ENCODE peak calls at places on chromosomes 6 and 20, in ten cellular contexts. V, N, A, F, W, M, G, X, S and E are unnamed samples.

GRCh38 chr6:136526196-136526930 is 23.9 kb downstream of the MAP7 start:
- DNase-seq in V (peak), N (peak), A (no peak), F (no peak), W (no peak), M (peak), G (no peak), X (peak), S (no peak), E (no peak)

GRCh38 chr6:123604067-123604466 is 32.7 kb downstream of the TRDN start:
- DNase-seq in V (no peak), N (no peak), A (no peak), F (no peak), W (no peak), M (no peak), G (no peak), X (no peak), S (no peak), E (no peak)

GRCh38 chr20:45016089-45016641 is 49.9 kb downstream of the STK4 start:
- DNase-seq in V (no peak), N (no peak), A (no peak), F (no peak), W (no peak), M (no peak), G (no peak), X (no peak), S (no peak), E (no peak)

GRCh38 chr20:64159286-64159680 is 5.0 kb upstream of the MYT1 start:
- DNase-seq in V (peak), N (no peak), A (no peak), F (no peak), W (no peak), M (no peak), G (no peak), X (no peak), S (no peak), E (no peak)

GRCh38 chr20:57573893-57574292 is 13.0 kb downstream of the PCK1 start:
- DNase-seq in V (no peak), N (no peak), A (no peak), F (no peak), W (no peak), M (no peak), G (no peak), X (no peak), S (no peak), E (no peak)

GRCh38 chr6:113344969-113345368 is 512.2 kb upstream of the MARCKS start:
- DNase-seq in V (no peak), N (no peak), A (no peak), F (no peak), W (no peak), M (no peak), G (no peak), X (no peak), S (no peak), E (no peak)

GRCh38 chr6:161254754-161255253 is 19.1 kb downstream of the AGPAT4 start:
- DNase-seq in V (no peak), N (no peak), A (no peak), F (no peak), W (no peak), M (no peak), G (no peak), X (no peak), S (no peak), E (no peak)

GRCh38 chr6:34795836-34796425 is 4.0 kb downstream of the BLTP3A start:
- DNase-seq in V (no peak), N (no peak), A (peak), F (no peak), W (no peak), M (no peak), G (no peak), X (no peak), S (no peak), E (no peak)

GRCh38 chr6:69601132-69601531 is 195.7 kb downstream of the LMBRD1 start:
- DNase-seq in V (no peak), N (no peak), A (no peak), F (no peak), W (peak), M (no peak), G (no peak), X (no peak), S (no peak), E (no peak)

GRCh38 chr6:41191569-41191968 is 9.4 kb downstream of the TREML2 start:
- DNase-seq in V (peak), N (no peak), A (no peak), F (no peak), W (no peak), M (no peak), G (no peak), X (no peak), S (no peak), E (peak)

GRCh38 chr20:45070932-45071632 is 29.8 kb downstream of the KCNS1 start:
- DNase-seq in V (no peak), N (no peak), A (no peak), F (no peak), W (no peak), M (no peak), G (no peak), X (no peak), S (peak), E (no peak)

GRCh38 chr6:129345890-129346289 is 364.1 kb downstream of the ARHGAP18 start:
- DNase-seq in V (no peak), N (peak), A (peak), F (no peak), W (no peak), M (no peak), G (no peak), X (no peak), S (peak), E (no peak)

GRCh38 chr20:33009214-33010132 is 2.0 kb downstream of the BPIFB2 start:
- DNase-seq in V (no peak), N (no peak), A (no peak), F (no peak), W (no peak), M (no peak), G (no peak), X (no peak), S (no peak), E (no peak)

GRCh38 chr6:25652007-25652515 is at the start of gene SCGN:
- DNase-seq in V (peak), N (no peak), A (no peak), F (no peak), W (peak), M (no peak), G (peak), X (peak), S (peak), E (no peak)

GRCh38 chr20:39103732-39104131 is 141.6 kb downstream of the DHX35 start:
- DNase-seq in V (no peak), N (no peak), A (no peak), F (no peak), W (no peak), M (no peak), G (no peak), X (no peak), S (no peak), E (no peak)

GRCh38 chr20:58706150-58706892 is 13.7 kb downstream of the NPEPL1 start:
- DNase-seq in V (no peak), N (no peak), A (no peak), F (no peak), W (no peak), M (no peak), G (peak), X (no peak), S (no peak), E (no peak)

GRCh38 chr20:12166053-12166717 is 248.5 kb downstream of the BTBD3 start:
- DNase-seq in V (peak), N (peak), A (peak), F (no peak), W (no peak), M (no peak), G (no peak), X (no peak), S (peak), E (no peak)

GRCh38 chr6:41596096-41596685 is 42.1 kb upstream of the MDFI start:
- DNase-seq in V (no peak), N (no peak), A (no peak), F (no peak), W (no peak), M (no peak), G (no peak), X (no peak), S (no peak), E (no peak)

GRCh38 chr6:20159781-20160540 is 52.3 kb downstream of the MBOAT1 start:
- DNase-seq in V (no peak), N (no peak), A (no peak), F (no peak), W (no peak), M (no peak), G (no peak), X (no peak), S (no peak), E (no peak)

GRCh38 chr6:26421259-26422144 is 18.8 kb upstream of the BTN3A3 start:
- DNase-seq in V (peak), N (peak), A (peak), F (no peak), W (peak), M (peak), G (peak), X (peak), S (peak), E (peak)

GRCh38 chr6:73585566-73586415 is 65.0 kb upstream of the EEF1A1 start:
- DNase-seq in V (no peak), N (peak), A (peak), F (no peak), W (peak), M (no peak), G (no peak), X (no peak), S (peak), E (peak)

GRCh38 chr6:151239603-151240035 is at the start of gene AKAP12:
- DNase-seq in V (peak), N (no peak), A (no peak), F (no peak), W (no peak), M (peak), G (peak), X (no peak), S (no peak), E (no peak)

GRCh38 chr6:136764522-136764993 is 27.7 kb downstream of the MAP3K5 start:
- DNase-seq in V (no peak), N (no peak), A (no peak), F (no peak), W (no peak), M (no peak), G (no peak), X (no peak), S (no peak), E (peak)

GRCh38 chr6:422423-423061 is 31.0 kb downstream of the IRF4 start:
- DNase-seq in V (no peak), N (peak), A (peak), F (no peak), W (no peak), M (no peak), G (no peak), X (no peak), S (peak), E (peak)

GRCh38 chr20:40339661-40340449 is 349.2 kb downstream of the MAFB start:
- DNase-seq in V (peak), N (no peak), A (no peak), F (no peak), W (no peak), M (peak), G (peak), X (no peak), S (no peak), E (no peak)

GRCh38 chr6:4078830-4079471 is at the start of gene FAM217A:
- DNase-seq in V (no peak), N (no peak), A (no peak), F (no peak), W (no peak), M (no peak), G (no peak), X (no peak), S (no peak), E (no peak)

GRCh38 chr20:46939031-46939430 is 44.4 kb downstream of the EYA2 start:
- DNase-seq in V (no peak), N (no peak), A (no peak), F (no peak), W (no peak), M (no peak), G (no peak), X (no peak), S (peak), E (peak)

GRCh38 chr6:45835725-45836437 is 179.8 kb downstream of the CLIC5 start:
- DNase-seq in V (no peak), N (no peak), A (no peak), F (no peak), W (no peak), M (no peak), G (no peak), X (no peak), S (peak), E (peak)

GRCh38 chr6:90368601-90369000 is 72.0 kb upstream of the BACH2 start:
- DNase-seq in V (no peak), N (no peak), A (no peak), F (no peak), W (no peak), M (no peak), G (no peak), X (no peak), S (no peak), E (no peak)

GRCh38 chr20:32045999-32046398 is 6.0 kb upstream of the HCK start:
- DNase-seq in V (no peak), N (no peak), A (no peak), F (no peak), W (no peak), M (no peak), G (no peak), X (no peak), S (no peak), E (no peak)

GRCh38 chr6:39941820-39942219 is 7.6 kb upstream of the MOCS1 start:
- DNase-seq in V (no peak), N (no peak), A (no peak), F (no peak), W (no peak), M (no peak), G (no peak), X (no peak), S (no peak), E (no peak)

GRCh38 chr6:72704979-72705378 is 83.1 kb downstream of the KCNQ5 start:
- DNase-seq in V (no peak), N (no peak), A (no peak), F (no peak), W (no peak), M (no peak), G (no peak), X (no peak), S (no peak), E (no peak)